ENCODE peak calls at places on chromosome 9, in eight cellular contexts. Y is astrocyte, T is nucleus accumbens, N is aorta, J is endodermal cell, S is BE2C, E is dorsolateral prefrontal cortex, G is fibroblast of pulmonary artery. V is an unnamed sample.

GRCh38 chr9:112050544-112051475 is 124.3 kb downstream of the SUSD1 start:
- DNase-seq in T (no peak), E (no peak), G (peak; percentile 98), N (peak; percentile 71), Y (peak; percentile 99), J (peak; percentile 18), S (no peak), V (peak; percentile 95)

GRCh38 chr9:130448035-130448624 is 3.4 kb downstream of the ASS1 start:
- DNase-seq in N (no peak), S (peak; percentile 67), T (no peak), J (no peak), Y (no peak), G (peak; percentile 25), E (no peak), V (no peak)

GRCh38 chr9:126719677-126720435 is 85.0 kb upstream of the ZBTB43 start:
- DNase-seq in G (peak; percentile 61), T (peak; percentile 32), E (peak; percentile 82), N (peak; percentile 94), S (peak; percentile 84), Y (peak; percentile 66), J (peak; percentile 96), V (peak; percentile 59)

GRCh38 chr9:128159073-128159783 is 837 bp upstream of the BBLN start:
- DNase-seq in Y (no peak), N (no peak), S (no peak), G (no peak), J (no peak), E (no peak), T (no peak), V (no peak)

GRCh38 chr9:14309403-14309802 is 4.5 kb downstream of the NFIB start:
- DNase-seq in J (no peak), T (no peak), N (no peak), E (no peak), Y (peak; percentile 95), S (peak; percentile 25), G (peak; percentile 83), V (peak; percentile 58)

GRCh38 chr9:134775552-134775951 is 105.1 kb upstream of the FCN2 start:
- DNase-seq in E (no peak), Y (peak; percentile 86), S (no peak), N (no peak), T (no peak), G (peak; percentile 20), J (no peak), V (no peak)

GRCh38 chr9:120768870-120769269 is 24.3 kb downstream of the FBXW2 start:
- DNase-seq in N (no peak), T (no peak), Y (no peak), E (no peak), G (no peak), J (no peak), S (no peak), V (no peak)

GRCh38 chr9:89661391-89661949 is 56.7 kb downstream of the GADD45G start:
- DNase-seq in J (no peak), E (no peak), T (peak; percentile 54), G (no peak), Y (no peak), N (no peak), S (no peak), V (no peak)

GRCh38 chr9:27154923-27155322 is 45.9 kb downstream of the TEK start:
- DNase-seq in N (no peak), J (no peak), E (no peak), S (no peak), G (peak; percentile 96), T (no peak), Y (peak; percentile 99), V (peak; percentile 98)

GRCh38 chr9:115520626-115521025 is 402.7 kb upstream of the TNC start:
- DNase-seq in S (no peak), T (no peak), E (no peak), J (no peak), G (no peak), Y (peak; percentile 45), N (no peak), V (no peak)

GRCh38 chr9:138103824-138104206 is 226.2 kb downstream of the CACNA1B start:
- DNase-seq in E (no peak), T (no peak), Y (no peak), S (no peak), J (peak; percentile 35), G (no peak), N (no peak), V (no peak)

GRCh38 chr9:103188966-103189365 is 193.8 kb downstream of the CYLC2 start:
- DNase-seq in N (no peak), E (no peak), T (no peak), J (no peak), Y (no peak), S (no peak), G (no peak), V (no peak)

GRCh38 chr9:130862747-130863146 is 27.7 kb downstream of the ABL1 start:
- DNase-seq in Y (no peak), T (no peak), N (no peak), E (no peak), G (no peak), J (no peak), S (no peak), V (no peak)

GRCh38 chr9:130307667-130307943 is 42.0 kb downstream of the HMCN2 start:
- DNase-seq in S (no peak), Y (no peak), E (no peak), J (no peak), T (no peak), N (peak; percentile 29), G (no peak), V (no peak)

GRCh38 chr9:108105885-108106284 is 616.3 kb upstream of the KLF4 start:
- DNase-seq in N (no peak), S (no peak), E (no peak), T (no peak), J (peak; percentile 83), Y (no peak), G (no peak), V (no peak)

GRCh38 chr9:6302417-6302816 is 25.8 kb upstream of the TPD52L3 start:
- DNase-seq in S (no peak), E (no peak), J (no peak), G (peak; percentile 40), N (no peak), T (no peak), Y (peak; percentile 2), V (peak; percentile 16)

GRCh38 chr9:124384849-124385248 is 30.4 kb downstream of the PSMB7 start:
- DNase-seq in G (no peak), T (no peak), N (no peak), E (no peak), Y (no peak), J (no peak), S (no peak), V (no peak)

GRCh38 chr9:132037470-132037869 is 42.2 kb downstream of the MED27 start:
- DNase-seq in E (no peak), N (no peak), T (no peak), Y (no peak), G (no peak), J (no peak), S (peak; percentile 25), V (no peak)

GRCh38 chr9:78573205-78573604 is 276.3 kb downstream of the PSAT1 start:
- DNase-seq in N (no peak), E (no peak), J (no peak), S (no peak), Y (no peak), T (no peak), G (no peak), V (no peak)

GRCh38 chr9:122016789-122017188 is 76.3 kb downstream of the TTLL11 start:
- DNase-seq in S (no peak), T (no peak), G (peak; percentile 31), Y (no peak), N (no peak), E (peak; percentile 59), J (no peak), V (peak; percentile 21)